ENCODE peak calls at places on chromosomes 7 and 10, in five cellular contexts. One of them, this sample, is unnamed.
A peak's percentile ranks its signal among the peaks of the same experiment; 100 is the strongest.

GRCh38 chr10:103580011-103580410 is 86.5 kb downstream of the NEURL1 start:
- DNase-seq in astrocyte: no peak
- DNase-seq in endothelial cell of umbilical vein: no peak
- DNase-seq in effector memory CD4-positive, alpha-beta T cell: no peak
- DNase-seq in colonic mucosa: no peak
- DNase-seq in this sample: no peak

GRCh38 chr7:70072220-70072619 is 473.9 kb downstream of the AUTS2 start:
- DNase-seq in effector memory CD4-positive, alpha-beta T cell: no peak
- DNase-seq in colonic mucosa: peak; percentile 17
- DNase-seq in astrocyte: peak; percentile 88
- DNase-seq in endothelial cell of umbilical vein: no peak
- DNase-seq in this sample: no peak

GRCh38 chr7:80583901-80584300 is 54.5 kb upstream of the CD36 start:
- DNase-seq in endothelial cell of umbilical vein: no peak
- DNase-seq in astrocyte: no peak
- DNase-seq in colonic mucosa: no peak
- DNase-seq in effector memory CD4-positive, alpha-beta T cell: no peak
- DNase-seq in this sample: no peak

GRCh38 chr10:60048146-60048545 is 141.8 kb upstream of the CCDC6 start:
- DNase-seq in colonic mucosa: peak; percentile 46
- DNase-seq in astrocyte: peak; percentile 42
- DNase-seq in endothelial cell of umbilical vein: peak; percentile 18
- DNase-seq in effector memory CD4-positive, alpha-beta T cell: no peak
- DNase-seq in this sample: no peak

GRCh38 chr10:664893-665292 is 24.6 kb downstream of the DIP2C start:
- DNase-seq in astrocyte: no peak
- DNase-seq in effector memory CD4-positive, alpha-beta T cell: no peak
- DNase-seq in endothelial cell of umbilical vein: no peak
- DNase-seq in colonic mucosa: no peak
- DNase-seq in this sample: no peak

GRCh38 chr7:23909426-23909825 is 199.4 kb downstream of the STK31 start:
- DNase-seq in astrocyte: no peak
- DNase-seq in colonic mucosa: no peak
- DNase-seq in endothelial cell of umbilical vein: no peak
- DNase-seq in effector memory CD4-positive, alpha-beta T cell: no peak
- DNase-seq in this sample: no peak

GRCh38 chr7:88328787-88329186 is 22.1 kb upstream of the STEAP4 start:
- DNase-seq in colonic mucosa: no peak
- DNase-seq in effector memory CD4-positive, alpha-beta T cell: no peak
- DNase-seq in astrocyte: no peak
- DNase-seq in endothelial cell of umbilical vein: no peak
- DNase-seq in this sample: no peak

GRCh38 chr10:124627851-124628675 is 116.1 kb downstream of the FAM53B start:
- DNase-seq in effector memory CD4-positive, alpha-beta T cell: no peak
- DNase-seq in colonic mucosa: no peak
- DNase-seq in astrocyte: no peak
- DNase-seq in endothelial cell of umbilical vein: no peak
- DNase-seq in this sample: no peak

GRCh38 chr10:117934477-117934876 is 112.3 kb downstream of the RAB11FIP2 start:
- DNase-seq in astrocyte: no peak
- DNase-seq in effector memory CD4-positive, alpha-beta T cell: no peak
- DNase-seq in colonic mucosa: no peak
- DNase-seq in endothelial cell of umbilical vein: no peak
- DNase-seq in this sample: no peak

GRCh38 chr10:70376436-70377378 is 5.7 kb downstream of the LRRC20 start:
- DNase-seq in effector memory CD4-positive, alpha-beta T cell: no peak
- DNase-seq in astrocyte: peak; percentile 29
- DNase-seq in colonic mucosa: no peak
- DNase-seq in endothelial cell of umbilical vein: peak; percentile 41
- DNase-seq in this sample: no peak

GRCh38 chr10:24929056-24929544 is 23.3 kb downstream of the PRTFDC1 start:
- DNase-seq in effector memory CD4-positive, alpha-beta T cell: no peak
- DNase-seq in colonic mucosa: no peak
- DNase-seq in astrocyte: peak; percentile 93
- DNase-seq in endothelial cell of umbilical vein: no peak
- DNase-seq in this sample: peak; percentile 42

GRCh38 chr10:52318136-52318810 is 4.2 kb downstream of the DKK1 start:
- DNase-seq in endothelial cell of umbilical vein: peak; percentile 78
- DNase-seq in effector memory CD4-positive, alpha-beta T cell: no peak
- DNase-seq in colonic mucosa: no peak
- DNase-seq in astrocyte: peak; percentile 84
- DNase-seq in this sample: no peak

GRCh38 chr7:51602321-51602720 is 285.7 kb upstream of the COBL start:
- DNase-seq in astrocyte: no peak
- DNase-seq in colonic mucosa: no peak
- DNase-seq in endothelial cell of umbilical vein: no peak
- DNase-seq in effector memory CD4-positive, alpha-beta T cell: no peak
- DNase-seq in this sample: no peak

GRCh38 chr7:37445800-37446199 is 2.9 kb downstream of the ELMO1 start:
- DNase-seq in effector memory CD4-positive, alpha-beta T cell: no peak
- DNase-seq in colonic mucosa: no peak
- DNase-seq in astrocyte: no peak
- DNase-seq in endothelial cell of umbilical vein: no peak
- DNase-seq in this sample: no peak

GRCh38 chr10:70785190-70785589 is at the start of gene TBATA:
- DNase-seq in effector memory CD4-positive, alpha-beta T cell: no peak
- DNase-seq in colonic mucosa: no peak
- DNase-seq in endothelial cell of umbilical vein: no peak
- DNase-seq in astrocyte: no peak
- DNase-seq in this sample: no peak

DNA sequence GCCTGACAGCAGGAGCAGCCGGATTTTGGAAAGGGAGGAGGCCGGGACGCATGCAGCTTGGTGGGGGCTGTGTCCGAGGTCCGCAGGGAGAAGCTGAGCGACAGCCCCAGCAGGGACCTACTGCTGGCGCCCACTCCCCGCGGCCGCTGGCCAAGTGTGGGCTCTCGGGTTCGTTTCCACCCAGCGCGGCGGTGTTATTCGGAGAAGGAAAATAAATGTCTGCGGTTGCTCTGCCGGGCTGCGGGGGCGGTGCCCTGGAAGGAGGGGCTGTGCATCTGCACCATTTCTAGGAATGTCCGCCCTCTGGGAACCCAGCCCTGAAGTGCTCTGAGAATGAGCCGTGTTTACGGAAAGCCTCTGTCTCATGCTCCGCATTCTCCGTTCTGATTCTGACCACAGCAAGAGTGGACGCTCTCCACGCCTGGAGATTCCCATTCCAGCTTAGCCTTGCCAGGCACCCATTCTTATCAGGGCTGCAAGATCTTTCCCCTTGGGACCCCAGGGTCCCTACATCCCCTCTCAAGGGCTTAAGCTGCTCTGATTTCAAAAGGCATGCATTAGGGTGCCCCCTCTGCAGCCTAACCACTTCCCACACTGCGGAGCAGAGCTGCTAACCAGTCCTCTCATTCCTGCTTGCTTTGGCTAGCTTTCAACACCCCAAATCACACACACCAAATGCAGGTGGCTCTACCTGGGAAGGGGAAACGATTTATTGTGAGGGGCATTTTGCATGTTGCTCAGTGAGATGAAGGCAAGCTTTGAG is 256.6 kb upstream of the GLI3 start:
- DNase-seq in endothelial cell of umbilical vein: peak; percentile 46
- DNase-seq in effector memory CD4-positive, alpha-beta T cell: no peak
- DNase-seq in astrocyte: peak; percentile 93
- DNase-seq in colonic mucosa: peak; percentile 63
- DNase-seq in this sample: no peak
- H3K4me3 ChIP-seq in endothelial cell of umbilical vein: no peak overlapping the region
- H3K4me3 ChIP-seq in effector memory CD4-positive, alpha-beta T cell: no peak overlapping the region
- H3K4me3 ChIP-seq in astrocyte: peak overlapping the region; percentile 61
- H3K4me3 ChIP-seq in colonic mucosa: no peak overlapping the region
- H3K4me3 ChIP-seq in this sample: no peak overlapping the region

GRCh38 chr7:108456845-108457540 is 757 bp upstream of the NRCAM start:
- DNase-seq in effector memory CD4-positive, alpha-beta T cell: no peak
- DNase-seq in astrocyte: no peak
- DNase-seq in colonic mucosa: no peak
- DNase-seq in endothelial cell of umbilical vein: no peak
- DNase-seq in this sample: no peak

GRCh38 chr7:108455833-108456677 is at the start of gene NRCAM:
- DNase-seq in endothelial cell of umbilical vein: peak; percentile 84
- DNase-seq in colonic mucosa: no peak
- DNase-seq in effector memory CD4-positive, alpha-beta T cell: no peak
- DNase-seq in astrocyte: peak; percentile 44
- DNase-seq in this sample: peak; percentile 82

GRCh38 chr7:108455524-108455832 is 758 bp downstream of the NRCAM start:
- DNase-seq in colonic mucosa: no peak
- DNase-seq in effector memory CD4-positive, alpha-beta T cell: no peak
- DNase-seq in astrocyte: no peak
- DNase-seq in endothelial cell of umbilical vein: no peak
- DNase-seq in this sample: no peak

GRCh38 chr7:108459922-108460551 is 3.8 kb upstream of the NRCAM start:
- DNase-seq in astrocyte: peak; percentile 8
- DNase-seq in endothelial cell of umbilical vein: peak; percentile 59
- DNase-seq in effector memory CD4-positive, alpha-beta T cell: no peak
- DNase-seq in colonic mucosa: no peak
- DNase-seq in this sample: no peak

DNA sequence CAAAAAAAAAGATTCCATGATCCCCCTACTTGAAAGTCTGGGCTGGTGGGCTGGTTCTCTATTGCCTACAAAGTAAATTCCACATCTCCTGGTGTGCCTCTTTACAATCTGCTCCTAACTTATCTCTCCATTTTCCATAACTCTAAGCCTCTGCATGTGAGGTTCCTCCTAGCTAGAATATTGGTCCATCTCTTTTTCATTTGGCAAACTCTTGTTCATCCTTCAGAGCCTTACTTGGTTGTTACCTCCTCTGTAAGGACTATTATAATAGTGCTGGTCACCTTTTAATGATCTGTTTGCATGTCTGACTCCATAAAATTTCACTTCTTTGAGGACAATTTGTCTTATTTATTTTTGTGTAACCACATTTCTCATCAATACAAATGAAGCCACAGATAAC is 1.6 kb upstream of the NRCAM start:
- DNase-seq in astrocyte: no peak
- DNase-seq in colonic mucosa: no peak
- DNase-seq in effector memory CD4-positive, alpha-beta T cell: no peak
- DNase-seq in endothelial cell of umbilical vein: no peak
- DNase-seq in this sample: no peak
- H3K27me3 ChIP-seq in astrocyte: peaks cover 25% of the 10 kb centered on the region
- H3K27me3 ChIP-seq in colonic mucosa: peaks cover 40% of the 10 kb centered on the region
- H3K27me3 ChIP-seq in effector memory CD4-positive, alpha-beta T cell: peaks cover 33% of the 10 kb centered on the region
- H3K27me3 ChIP-seq in endothelial cell of umbilical vein: no peaks in the 10 kb centered on the region
- H3K27me3 ChIP-seq in this sample: peaks cover 3% of the 10 kb centered on the region

DNA sequence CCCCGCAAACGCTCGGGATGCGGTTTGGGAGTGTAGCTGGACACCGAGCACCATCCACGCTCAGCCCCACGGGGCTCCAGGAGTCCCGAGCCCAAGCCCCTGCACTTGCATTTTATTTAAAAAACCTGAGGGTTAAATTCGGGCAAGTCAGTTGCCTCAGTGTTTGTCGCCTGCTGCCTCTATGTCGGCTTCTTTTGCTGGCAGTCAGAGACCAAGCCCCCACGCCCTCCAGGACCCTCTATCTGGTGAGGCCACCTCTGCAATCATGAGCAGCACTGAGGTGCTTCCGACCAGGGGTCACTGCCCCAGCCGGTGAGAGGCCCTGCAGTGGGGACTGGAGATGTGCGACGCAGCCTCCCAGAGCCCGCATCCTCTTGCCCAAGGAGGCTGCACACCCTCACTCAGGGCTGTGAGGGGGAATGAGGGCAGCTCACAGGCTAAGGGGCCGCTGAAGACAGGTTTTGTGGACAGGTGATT is 13.3 kb upstream of the ZNF273 start:
- DNase-seq in colonic mucosa: peak; percentile 14
- DNase-seq in astrocyte: no peak
- DNase-seq in endothelial cell of umbilical vein: no peak
- DNase-seq in effector memory CD4-positive, alpha-beta T cell: no peak
- DNase-seq in this sample: no peak
- H3K4me3 ChIP-seq in colonic mucosa: peak overlapping the region; percentile 63
- H3K4me3 ChIP-seq in astrocyte: no peak overlapping the region
- H3K4me3 ChIP-seq in endothelial cell of umbilical vein: no peak overlapping the region
- H3K4me3 ChIP-seq in effector memory CD4-positive, alpha-beta T cell: peak overlapping the region; percentile 66
- H3K4me3 ChIP-seq in this sample: no peak overlapping the region

GRCh38 chr10:121597504-121598241 is 571 bp downstream of the FGFR2 start:
- DNase-seq in effector memory CD4-positive, alpha-beta T cell: no peak
- DNase-seq in astrocyte: no peak
- DNase-seq in colonic mucosa: no peak
- DNase-seq in endothelial cell of umbilical vein: peak; percentile 8
- DNase-seq in this sample: no peak

GRCh38 chr10:121595806-121596667 is 2.2 kb downstream of the FGFR2 start:
- DNase-seq in astrocyte: no peak
- DNase-seq in endothelial cell of umbilical vein: no peak
- DNase-seq in effector memory CD4-positive, alpha-beta T cell: no peak
- DNase-seq in colonic mucosa: no peak
- DNase-seq in this sample: no peak

GRCh38 chr10:121596668-121597503 is 1.4 kb downstream of the FGFR2 start:
- DNase-seq in effector memory CD4-positive, alpha-beta T cell: no peak
- DNase-seq in astrocyte: no peak
- DNase-seq in endothelial cell of umbilical vein: no peak
- DNase-seq in colonic mucosa: peak; percentile 55
- DNase-seq in this sample: no peak

GRCh38 chr10:121601458-121601857 is 3.2 kb upstream of the FGFR2 start:
- DNase-seq in colonic mucosa: no peak
- DNase-seq in effector memory CD4-positive, alpha-beta T cell: no peak
- DNase-seq in astrocyte: no peak
- DNase-seq in endothelial cell of umbilical vein: no peak
- DNase-seq in this sample: no peak

DNA sequence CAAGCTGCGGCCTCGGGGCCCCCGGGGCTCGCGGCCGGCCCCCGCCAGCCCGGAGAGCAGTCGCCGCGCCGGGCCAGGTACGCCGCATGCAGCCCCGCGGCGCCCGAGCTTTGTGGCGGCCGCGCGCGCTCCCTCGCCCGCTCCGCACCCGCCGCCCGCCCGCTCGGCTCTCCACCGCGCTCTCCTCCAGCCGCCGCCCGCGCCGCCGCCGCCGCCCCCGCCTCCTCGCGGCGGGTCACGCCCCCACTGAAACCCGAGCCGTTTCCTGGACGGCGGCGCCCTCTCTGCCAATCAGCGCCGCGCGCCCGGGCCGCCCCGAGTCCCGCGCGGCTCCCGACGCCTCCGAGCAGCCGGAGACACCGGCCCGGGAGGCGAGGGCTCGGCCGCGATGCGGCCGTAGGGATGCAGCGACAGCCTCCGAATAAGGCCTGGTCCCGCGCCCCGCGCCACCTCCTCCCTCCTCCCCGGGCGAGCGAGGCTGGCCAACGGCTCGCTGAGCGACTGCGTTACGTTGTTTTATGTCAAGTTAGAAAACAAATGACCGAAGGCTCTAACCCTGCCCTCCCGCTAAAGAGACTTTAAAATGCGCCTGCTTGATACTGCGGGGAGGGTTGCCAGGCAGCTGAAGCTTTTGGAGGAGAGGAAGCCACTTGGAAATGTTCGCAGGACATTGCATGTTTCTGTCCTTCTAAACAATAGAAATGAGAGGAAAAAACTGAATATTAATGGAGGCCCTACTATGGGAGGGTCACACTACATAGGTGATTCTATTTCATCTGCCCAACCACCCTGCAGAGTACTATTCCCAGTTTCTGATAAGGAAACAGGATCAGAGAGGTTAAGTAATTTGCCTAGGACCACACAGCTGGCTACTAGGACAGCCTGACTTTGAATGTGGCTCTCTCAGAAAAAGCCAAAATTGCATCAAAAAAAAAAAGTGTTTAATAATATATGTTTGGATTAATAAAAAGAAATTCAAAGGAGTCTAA is at the start of gene FGFR2:
- DNase-seq in astrocyte: peak; percentile 41
- DNase-seq in endothelial cell of umbilical vein: peak; percentile 73
- DNase-seq in colonic mucosa: peak; percentile 86
- DNase-seq in effector memory CD4-positive, alpha-beta T cell: no peak
- DNase-seq in this sample: no peak
- H3K27me3 ChIP-seq in astrocyte: peaks cover 55% of the 10 kb centered on the region
- H3K27me3 ChIP-seq in endothelial cell of umbilical vein: peaks cover 37% of the 10 kb centered on the region
- H3K27me3 ChIP-seq in colonic mucosa: peaks cover 13% of the 10 kb centered on the region
- H3K27me3 ChIP-seq in effector memory CD4-positive, alpha-beta T cell: peaks cover 6% of the 10 kb centered on the region
- H3K27me3 ChIP-seq in this sample: peaks cover 2% of the 10 kb centered on the region

This sample was measured in GM06990.